ENCODE peak calls at places on chromosomes 11 and 22, in seven cellular contexts. One of them, this sample, is unnamed.

GRCh38 chr22:28817919-28818859 is 17.8 kb upstream of the XBP1 start:
- DNase-seq in stimulated activated CD4-positive, alpha-beta T cell treated with anti-CD3 and anti-CD28 coated beads, Interleukin-4, amount 100 ng/mL, for 1 hour: no peak
- DNase-seq in AG10803: no peak
- DNase-seq in IMR-90: no peak
- DNase-seq in COR-L47: no peak
- DNase-seq in mucosa of descending colon: peak
- DNase-seq in RPMI8226: peak
- DNase-seq in this sample: no peak

GRCh38 chr11:124608146-124608545 is 3.1 kb upstream of the PANX3 start:
- DNase-seq in stimulated activated CD4-positive, alpha-beta T cell treated with anti-CD3 and anti-CD28 coated beads, Interleukin-4, amount 100 ng/mL, for 1 hour: no peak
- DNase-seq in AG10803: no peak
- DNase-seq in IMR-90: no peak
- DNase-seq in COR-L47: no peak
- DNase-seq in mucosa of descending colon: no peak
- DNase-seq in RPMI8226: no peak
- DNase-seq in this sample: no peak

GRCh38 chr11:67267188-67268035 is 1.1 kb downstream of the GRK2 start:
- DNase-seq in stimulated activated CD4-positive, alpha-beta T cell treated with anti-CD3 and anti-CD28 coated beads, Interleukin-4, amount 100 ng/mL, for 1 hour: no peak
- DNase-seq in AG10803: no peak
- DNase-seq in IMR-90: no peak
- DNase-seq in COR-L47: no peak
- DNase-seq in mucosa of descending colon: peak
- DNase-seq in RPMI8226: peak
- DNase-seq in this sample: peak

GRCh38 chr11:34149786-34150185 is 44.4 kb downstream of the NAT10 start:
- DNase-seq in stimulated activated CD4-positive, alpha-beta T cell treated with anti-CD3 and anti-CD28 coated beads, Interleukin-4, amount 100 ng/mL, for 1 hour: no peak
- DNase-seq in AG10803: peak
- DNase-seq in IMR-90: no peak
- DNase-seq in COR-L47: no peak
- DNase-seq in mucosa of descending colon: no peak
- DNase-seq in RPMI8226: no peak
- DNase-seq in this sample: no peak

GRCh38 chr11:116953525-116954284 is 116.3 kb upstream of the APOA1 start:
- DNase-seq in stimulated activated CD4-positive, alpha-beta T cell treated with anti-CD3 and anti-CD28 coated beads, Interleukin-4, amount 100 ng/mL, for 1 hour: no peak
- DNase-seq in AG10803: no peak
- DNase-seq in IMR-90: no peak
- DNase-seq in COR-L47: no peak
- DNase-seq in mucosa of descending colon: no peak
- DNase-seq in RPMI8226: no peak
- DNase-seq in this sample: no peak

GRCh38 chr11:71421392-71421950 is 26.7 kb downstream of the DHCR7 start:
- DNase-seq in stimulated activated CD4-positive, alpha-beta T cell treated with anti-CD3 and anti-CD28 coated beads, Interleukin-4, amount 100 ng/mL, for 1 hour: no peak
- DNase-seq in AG10803: no peak
- DNase-seq in IMR-90: no peak
- DNase-seq in COR-L47: no peak
- DNase-seq in mucosa of descending colon: no peak
- DNase-seq in RPMI8226: peak
- DNase-seq in this sample: no peak

GRCh38 chr11:75767228-75767572 is 1.4 kb upstream of the DGAT2 start:
- DNase-seq in stimulated activated CD4-positive, alpha-beta T cell treated with anti-CD3 and anti-CD28 coated beads, Interleukin-4, amount 100 ng/mL, for 1 hour: no peak
- DNase-seq in AG10803: no peak
- DNase-seq in IMR-90: no peak
- DNase-seq in COR-L47: no peak
- DNase-seq in mucosa of descending colon: no peak
- DNase-seq in RPMI8226: no peak
- DNase-seq in this sample: no peak

GRCh38 chr11:74966651-74967050 is 17.6 kb downstream of the SPCS2 start:
- DNase-seq in stimulated activated CD4-positive, alpha-beta T cell treated with anti-CD3 and anti-CD28 coated beads, Interleukin-4, amount 100 ng/mL, for 1 hour: no peak
- DNase-seq in AG10803: no peak
- DNase-seq in IMR-90: no peak
- DNase-seq in COR-L47: no peak
- DNase-seq in mucosa of descending colon: no peak
- DNase-seq in RPMI8226: no peak
- DNase-seq in this sample: no peak

GRCh38 chr22:48729499-48730171 is 1098.0 kb downstream of the BRD1 start:
- DNase-seq in stimulated activated CD4-positive, alpha-beta T cell treated with anti-CD3 and anti-CD28 coated beads, Interleukin-4, amount 100 ng/mL, for 1 hour: no peak
- DNase-seq in AG10803: no peak
- DNase-seq in IMR-90: no peak
- DNase-seq in COR-L47: no peak
- DNase-seq in mucosa of descending colon: peak
- DNase-seq in RPMI8226: no peak
- DNase-seq in this sample: peak

GRCh38 chr11:71441251-71441650 is 6.9 kb downstream of the DHCR7 start:
- DNase-seq in stimulated activated CD4-positive, alpha-beta T cell treated with anti-CD3 and anti-CD28 coated beads, Interleukin-4, amount 100 ng/mL, for 1 hour: no peak
- DNase-seq in AG10803: no peak
- DNase-seq in IMR-90: no peak
- DNase-seq in COR-L47: no peak
- DNase-seq in mucosa of descending colon: no peak
- DNase-seq in RPMI8226: no peak
- DNase-seq in this sample: no peak

GRCh38 chr11:3665336-3666022 is 5.7 kb downstream of the CHRNA10 start:
- DNase-seq in stimulated activated CD4-positive, alpha-beta T cell treated with anti-CD3 and anti-CD28 coated beads, Interleukin-4, amount 100 ng/mL, for 1 hour: no peak
- DNase-seq in AG10803: no peak
- DNase-seq in IMR-90: no peak
- DNase-seq in COR-L47: no peak
- DNase-seq in mucosa of descending colon: no peak
- DNase-seq in RPMI8226: no peak
- DNase-seq in this sample: no peak

This sample was measured in left ventricle myocardium superior.